ENCODE peak calls at places on chromosome 4, in five cellular contexts. R, L, Q, P and S are unnamed samples.
A peak's percentile ranks its signal among the peaks of the same experiment; 100 is the strongest.

GRCh38 chr4:180698550-180698949 is 1544.7 kb upstream of the TENM3 start:
- DNase-seq in L (no peak), Q (no peak), R (no peak), P (no peak), S (no peak)

GRCh38 chr4:170089274-170089742 is 448 bp downstream of the AADAT start:
- DNase-seq in L (no peak), Q (peak; percentile 24), P (no peak), R (no peak), S (no peak)

GRCh38 chr4:41718907-41719306 is 29.6 kb downstream of the PHOX2B start:
- DNase-seq in Q (peak; percentile 50), R (no peak), P (no peak), L (no peak), S (no peak)

GRCh38 chr4:165009493-165010227 is 22.1 kb upstream of the TRIM60 start:
- DNase-seq in Q (no peak), R (no peak), P (no peak), L (no peak), S (no peak)

GRCh38 chr4:25190407-25190806 is 30.2 kb upstream of the SEPSECS start:
- DNase-seq in Q (no peak), P (no peak), L (no peak), R (no peak), S (no peak)

GRCh38 chr4:138588501-138588900 is 346.4 kb upstream of the SLC7A11 start:
- DNase-seq in L (no peak), Q (no peak), R (no peak), P (no peak), S (no peak)

GRCh38 chr4:910366-911091 is 21.6 kb downstream of the GAK start:
- DNase-seq in Q (no peak), P (no peak), L (no peak), R (no peak), S (no peak)

GRCh38 chr4:178970433-178971140 is 1528.3 kb upstream of the AGA start:
- DNase-seq in Q (no peak), P (no peak), R (no peak), L (no peak), S (no peak)

GRCh38 chr4:56360071-56360470 is 27.2 kb downstream of the AASDH start:
- DNase-seq in R (no peak), P (no peak), Q (no peak), L (no peak), S (no peak)

GRCh38 chr4:184401397-184402171 is 72.8 kb downstream of the IRF2 start:
- DNase-seq in R (no peak), L (no peak), Q (no peak), P (no peak), S (no peak)

GRCh38 chr4:69823481-69824186 is 36.3 kb downstream of the SULT1E1 start:
- DNase-seq in Q (peak; percentile 17), L (peak; percentile 40), R (no peak), P (peak; percentile 56), S (peak; percentile 54)

GRCh38 chr4:1746919-1747602 is 25.7 kb downstream of the TACC3 start:
- DNase-seq in Q (no peak), P (no peak), L (no peak), R (no peak), S (no peak)

GRCh38 chr4:98663226-98664006 is 5.0 kb upstream of the TSPAN5 start:
- DNase-seq in P (peak; percentile 40), L (peak; percentile 83), R (peak; percentile 15), Q (no peak), S (peak; percentile 15)

GRCh38 chr4:7761312-7761711 is 178.3 kb downstream of the AFAP1 start:
- DNase-seq in Q (no peak), R (no peak), L (no peak), P (no peak), S (no peak)

GRCh38 chr4:137967480-137968190 is 274.5 kb downstream of the SLC7A11 start:
- DNase-seq in P (no peak), L (no peak), Q (no peak), R (no peak), S (no peak)

GRCh38 chr4:113871080-113871479 is 108.4 kb downstream of the ARSJ start:
- DNase-seq in P (no peak), L (no peak), Q (no peak), R (no peak), S (no peak)

GRCh38 chr4:36414248-36414647 is 132.8 kb downstream of the DTHD1 start:
- DNase-seq in Q (no peak), R (no peak), L (no peak), P (no peak), S (no peak)

GRCh38 chr4:40180356-40180755 is 16.5 kb upstream of the RHOH start:
- DNase-seq in L (no peak), Q (peak; percentile 88), P (no peak), R (no peak), S (no peak)

GRCh38 chr4:143711543-143712159 is 11.2 kb upstream of the FREM3 start:
- DNase-seq in Q (no peak), R (no peak), L (no peak), P (no peak), S (no peak)

GRCh38 chr4:128416921-128417320 is 129.3 kb upstream of the PGRMC2 start:
- DNase-seq in L (no peak), Q (no peak), P (no peak), R (no peak), S (no peak)

GRCh38 chr4:78585633-78586032 is 34.1 kb downstream of the ANXA3 start:
- DNase-seq in L (no peak), Q (no peak), R (no peak), P (no peak), S (no peak)

GRCh38 chr4:168587326-168588125 is 90.7 kb downstream of the PALLD start:
- DNase-seq in Q (peak; percentile 99), L (no peak), P (no peak), R (no peak), S (no peak)

GRCh38 chr4:7992846-7993245 is 53.2 kb upstream of the AFAP1 start:
- DNase-seq in R (no peak), Q (no peak), L (no peak), P (no peak), S (no peak)

GRCh38 chr4:145176641-145177432 is 3.6 kb downstream of the OTUD4 start:
- DNase-seq in Q (no peak), R (no peak), P (no peak), L (peak; percentile 32), S (no peak)

GRCh38 chr4:152257601-152258066 is 278.3 kb downstream of the FBXW7 start:
- DNase-seq in P (no peak), Q (no peak), L (no peak), R (no peak), S (no peak)

GRCh38 chr4:146577111-146577510 is 55.4 kb upstream of the SLC10A7 start:
- DNase-seq in Q (no peak), L (no peak), R (no peak), P (no peak), S (no peak)

GRCh38 chr4:8507251-8507570 is 66.6 kb downstream of the TRMT44 start:
- DNase-seq in R (no peak), Q (no peak), L (no peak), P (no peak), S (no peak)

GRCh38 chr4:173191623-173192041 is 23.0 kb downstream of the GALNT7 start:
- DNase-seq in L (no peak), Q (peak; percentile 80), P (no peak), R (no peak), S (no peak)
- H3K4me1 ChIP-seq in L (peaks cover 18% of the 10 kb centered on the region), Q (peaks cover 5% of the 10 kb centered on the region), P (peaks cover 4% of the 10 kb centered on the region), R (no peaks in the 10 kb centered on the region), S (peaks cover 13% of the 10 kb centered on the region)

DNA sequence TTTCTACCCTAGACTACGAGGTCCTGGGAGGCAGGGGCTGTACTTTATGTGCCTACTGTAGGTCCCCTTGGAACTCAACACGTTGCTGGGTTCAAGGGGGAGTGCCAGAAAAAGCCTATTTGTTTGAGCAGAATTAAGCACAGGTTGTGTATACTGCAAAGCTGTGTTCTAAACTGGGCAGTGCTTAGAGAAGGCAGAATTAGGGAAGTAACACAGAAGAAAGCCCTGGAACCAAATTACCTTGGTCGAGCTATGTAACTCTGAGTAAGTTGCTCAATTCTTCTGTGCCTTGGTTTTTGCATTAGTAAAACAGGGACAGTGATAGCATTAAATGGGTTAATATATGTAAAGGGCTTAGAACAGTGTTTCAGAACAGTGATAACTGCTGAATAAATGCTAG is 245.0 kb upstream of the SFRP2 start:
- DNase-seq in L (no peak), Q (no peak), P (no peak), R (no peak), S (no peak)
- H3K27ac ChIP-seq in L (no peak overlapping the region), Q (no peak overlapping the region), P (no peak overlapping the region), R (no peak overlapping the region), S (no peak overlapping the region)

GRCh38 chr4:140068247-140068646 is 85.7 kb downstream of the MAML3 start:
- DNase-seq in Q (no peak), P (no peak), R (no peak), L (no peak), S (no peak)
- H3K4me1 ChIP-seq in Q (no peaks in the 10 kb centered on the region), P (peaks cover 25% of the 10 kb centered on the region), R (no peaks in the 10 kb centered on the region), L (peaks cover 27% of the 10 kb centered on the region), S (peaks cover 30% of the 10 kb centered on the region)

GRCh38 chr4:162706051-162706450 is 460.6 kb downstream of the NAF1 start:
- DNase-seq in P (no peak), R (no peak), Q (no peak), L (no peak), S (no peak)

GRCh38 chr4:162707962-162708361 is 458.7 kb downstream of the NAF1 start:
- DNase-seq in R (no peak), L (no peak), Q (no peak), P (no peak), S (no peak)

GRCh38 chr4:162706677-162707076 is 460.0 kb downstream of the NAF1 start:
- DNase-seq in L (no peak), R (no peak), Q (no peak), P (no peak), S (no peak)

GRCh38 chr4:162700815-162701361 is 465.8 kb downstream of the NAF1 start:
- DNase-seq in Q (no peak), L (no peak), P (no peak), R (no peak), S (no peak)

DNA sequence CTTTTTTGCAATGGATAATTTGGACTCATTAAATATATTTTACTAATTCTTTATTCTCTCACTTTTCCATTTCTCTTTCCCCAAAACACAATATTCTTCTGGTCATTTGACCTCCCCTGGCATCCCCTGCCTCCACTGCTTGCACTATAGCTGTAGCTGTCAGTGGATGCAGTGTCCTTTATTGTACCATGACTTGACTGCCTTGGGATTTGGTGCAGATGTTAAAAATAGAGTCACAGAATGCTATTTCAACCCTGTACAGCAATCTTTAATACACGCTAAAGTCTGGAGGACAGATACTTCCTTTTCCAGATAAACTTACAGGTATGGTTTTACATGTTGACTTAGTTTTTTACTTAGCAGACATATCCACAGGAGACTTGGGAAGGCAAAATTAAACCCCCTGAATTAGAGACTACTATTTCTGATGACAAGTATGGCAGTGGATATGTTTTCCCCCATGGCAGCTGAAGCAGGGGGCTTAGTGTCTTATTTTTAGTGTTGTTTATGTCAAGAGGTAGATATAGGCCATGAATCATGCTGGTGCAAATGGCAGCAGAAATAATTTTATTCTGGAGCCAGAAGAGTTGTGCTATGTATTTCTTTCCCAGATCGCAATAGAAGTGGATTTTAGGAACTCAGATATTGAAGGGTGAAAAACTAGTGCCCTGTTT is 461.4 kb downstream of the NAF1 start:
- DNase-seq in L (no peak), R (no peak), P (no peak), Q (no peak), S (no peak)
- H3K27ac ChIP-seq in L (no peak overlapping the region), R (no peak overlapping the region), P (no peak overlapping the region), Q (no peak overlapping the region), S (no peak overlapping the region)